ENCODE peak calls at places on chromosomes 4 and X, in seven cellular contexts. B is CD4-positive, alpha-beta T cell; K is NCI-H2081; Z is left kidney; D is A549; G is adipocyte; X is HCT116. U is an unnamed sample.

GRCh38 chrX:308821-309520 is 9.6 kb downstream of the GTPBP6 start:
- DNase-seq in Z (no peak), K (no peak), X (no peak), B (no peak), D (no peak), G (no peak), U (no peak)

GRCh38 chrX:153800177-153800722 is 5.8 kb downstream of the SSR4 start:
- DNase-seq in G (no peak), K (no peak), Z (no peak), X (no peak), D (no peak), B (no peak), U (no peak)

GRCh38 chr4:76977731-76978350 is 28.3 kb downstream of the SEPTIN11 start:
- DNase-seq in X (no peak), B (no peak), Z (no peak), K (no peak), D (no peak), G (peak), U (no peak)

GRCh38 chr4:100876546-100876945 is 358.7 kb upstream of the EMCN start:
- DNase-seq in X (no peak), D (no peak), Z (no peak), K (no peak), B (no peak), G (no peak), U (no peak)

GRCh38 chr4:86543560-86544312 is 50.4 kb upstream of the PTPN13 start:
- DNase-seq in D (no peak), X (no peak), Z (no peak), G (no peak), B (no peak), K (no peak), U (no peak)

GRCh38 chrX:70196961-70197805 is 19.9 kb downstream of the DGAT2L6 start:
- DNase-seq in K (peak), Z (peak), B (peak), D (peak), G (peak), X (peak), U (peak)

GRCh38 chr4:74087481-74087880 is 11.5 kb downstream of the CXCL2 start:
- DNase-seq in K (no peak), Z (no peak), B (no peak), D (no peak), G (no peak), X (no peak), U (no peak)

GRCh38 chr4:37936889-37937498 is 23.2 kb upstream of the PTTG2 start:
- DNase-seq in Z (no peak), G (no peak), B (no peak), X (no peak), D (no peak), K (no peak), U (no peak)

GRCh38 chr4:44916406-44916805 is 190.1 kb upstream of the GNPDA2 start:
- DNase-seq in B (no peak), X (no peak), Z (peak), D (no peak), G (no peak), K (no peak), U (no peak)

GRCh38 chr4:122053186-122053585 is 98.9 kb upstream of the BLTP1 start:
- DNase-seq in G (no peak), K (no peak), B (no peak), X (no peak), D (no peak), Z (no peak), U (no peak)

GRCh38 chr4:76830612-76831474 is 67.1 kb downstream of the SOWAHB start:
- DNase-seq in Z (peak), D (peak), K (no peak), B (no peak), X (peak), G (peak), U (peak)

GRCh38 chr4:162011039-162011438 is 152.8 kb downstream of the FSTL5 start:
- DNase-seq in B (no peak), G (peak), X (no peak), K (no peak), D (no peak), Z (no peak), U (no peak)

GRCh38 chr4:6869944-6870343 is 39.7 kb upstream of the TBC1D14 start:
- DNase-seq in G (no peak), X (no peak), K (no peak), Z (no peak), B (no peak), D (no peak), U (no peak)

GRCh38 chr4:23903859-23904438 is 14.1 kb upstream of the PPARGC1A start:
- DNase-seq in X (no peak), B (no peak), K (peak), D (no peak), Z (peak), G (no peak), U (no peak)

GRCh38 chr4:6575503-6576240 is 683 bp downstream of the MAN2B2 start:
- DNase-seq in Z (no peak), G (no peak), D (no peak), B (no peak), X (no peak), K (no peak), U (no peak)

GRCh38 chr4:147727476-147728028 is 4.3 kb upstream of the ARHGAP10 start:
- DNase-seq in Z (no peak), G (no peak), X (no peak), K (no peak), D (no peak), B (no peak), U (no peak)

GRCh38 chr4:184342167-184342856 is 124.6 kb upstream of the ENPP6 start:
- DNase-seq in X (no peak), K (no peak), Z (no peak), B (no peak), D (no peak), G (no peak), U (no peak)

GRCh38 chrX:40849906-40850672 is 114.7 kb upstream of the MED14 start:
- DNase-seq in D (no peak), Z (no peak), G (no peak), K (no peak), B (no peak), X (no peak), U (no peak)

GRCh38 chr4:3827616-3828492 is 61.7 kb downstream of the ADRA2C start:
- DNase-seq in D (peak), G (peak), Z (no peak), X (no peak), K (no peak), B (no peak), U (no peak)

GRCh38 chr4:52643846-52644245 is 15.3 kb downstream of the USP46 start:
- DNase-seq in X (peak), K (no peak), D (no peak), Z (peak), B (no peak), G (peak), U (no peak)

GRCh38 chr4:32569844-32570243 is 1849.7 kb downstream of the PCDH7 start:
- DNase-seq in X (no peak), B (no peak), D (no peak), Z (peak), K (no peak), G (no peak), U (no peak)

GRCh38 chr4:19575959-19576358 is 675.7 kb upstream of the SLIT2 start:
- DNase-seq in G (peak), K (no peak), X (no peak), Z (peak), D (no peak), B (no peak), U (no peak)

GRCh38 chr4:8921465-8921864 is 49.8 kb upstream of the HMX1 start:
- DNase-seq in X (no peak), Z (no peak), K (no peak), B (no peak), G (no peak), D (no peak), U (no peak)

GRCh38 chrX:39946822-39947221 is 150.9 kb downstream of the BCOR start:
- DNase-seq in G (peak), X (no peak), Z (no peak), B (no peak), D (no peak), K (no peak), U (no peak)

GRCh38 chrX:16476009-16476408 is 173.9 kb upstream of the S100G start:
- DNase-seq in D (no peak), G (no peak), X (no peak), K (no peak), Z (no peak), B (no peak), U (no peak)

GRCh38 chrX:34426334-34426733 is 230.8 kb downstream of the TMEM47 start:
- DNase-seq in B (no peak), D (no peak), G (no peak), Z (no peak), K (no peak), X (no peak), U (no peak)

GRCh38 chr4:71872221-71872620 is 88.3 kb upstream of the GC start:
- DNase-seq in G (no peak), Z (no peak), K (no peak), X (no peak), B (no peak), D (no peak), U (no peak)

GRCh38 chrX:47633671-47634590 is 4.2 kb upstream of the CFP start:
- DNase-seq in Z (no peak), K (no peak), X (no peak), D (no peak), G (no peak), B (no peak), U (no peak)